ENCODE peak calls at places on chromosomes 6 and 20, in ten cellular contexts. One of them, this sample, is unnamed.

GRCh38 chr20:48750941-48751620 is 76.7 kb downstream of the PREX1 start:
- DNase-seq in adrenal gland: peak
- DNase-seq in AG09309: no peak
- DNase-seq in cardiac muscle cell: peak
- DNase-seq in sigmoid colon: no peak
- DNase-seq in A549: no peak
- DNase-seq in left ventricle myocardium inferior: peak
- DNase-seq in AG04450: no peak
- DNase-seq in psoas muscle: peak
- DNase-seq in thoracic aorta: no peak
- DNase-seq in this sample: no peak

GRCh38 chr20:51365670-51366069 is 176.8 kb downstream of the NFATC2 start:
- DNase-seq in adrenal gland: no peak
- DNase-seq in AG09309: peak
- DNase-seq in cardiac muscle cell: peak
- DNase-seq in sigmoid colon: peak
- DNase-seq in A549: peak
- DNase-seq in left ventricle myocardium inferior: no peak
- DNase-seq in AG04450: peak
- DNase-seq in psoas muscle: no peak
- DNase-seq in thoracic aorta: no peak
- DNase-seq in this sample: peak

GRCh38 chr20:32158943-32159660 is 48.4 kb downstream of the PLAGL2 start:
- DNase-seq in adrenal gland: no peak
- DNase-seq in AG09309: no peak
- DNase-seq in cardiac muscle cell: no peak
- DNase-seq in sigmoid colon: peak
- DNase-seq in A549: no peak
- DNase-seq in left ventricle myocardium inferior: no peak
- DNase-seq in AG04450: no peak
- DNase-seq in psoas muscle: no peak
- DNase-seq in thoracic aorta: no peak
- DNase-seq in this sample: no peak

GRCh38 chr6:43858161-43859153 is 88.4 kb downstream of the VEGFA start:
- DNase-seq in adrenal gland: no peak
- DNase-seq in AG09309: no peak
- DNase-seq in cardiac muscle cell: no peak
- DNase-seq in sigmoid colon: no peak
- DNase-seq in A549: no peak
- DNase-seq in left ventricle myocardium inferior: no peak
- DNase-seq in AG04450: no peak
- DNase-seq in psoas muscle: peak
- DNase-seq in thoracic aorta: no peak
- DNase-seq in this sample: no peak

GRCh38 chr6:44303842-44304241 is 9.3 kb downstream of the AARS2 start:
- DNase-seq in adrenal gland: no peak
- DNase-seq in AG09309: no peak
- DNase-seq in cardiac muscle cell: no peak
- DNase-seq in sigmoid colon: no peak
- DNase-seq in A549: no peak
- DNase-seq in left ventricle myocardium inferior: no peak
- DNase-seq in AG04450: no peak
- DNase-seq in psoas muscle: no peak
- DNase-seq in thoracic aorta: no peak
- DNase-seq in this sample: no peak

GRCh38 chr6:27091661-27092315 is 155.7 kb upstream of the PRSS16 start:
- DNase-seq in adrenal gland: no peak
- DNase-seq in AG09309: peak
- DNase-seq in cardiac muscle cell: peak
- DNase-seq in sigmoid colon: no peak
- DNase-seq in A549: peak
- DNase-seq in left ventricle myocardium inferior: no peak
- DNase-seq in AG04450: peak
- DNase-seq in psoas muscle: no peak
- DNase-seq in thoracic aorta: no peak
- DNase-seq in this sample: peak

GRCh38 chr6:31004285-31004684 is 6.0 kb upstream of the MUC22 start:
- DNase-seq in adrenal gland: no peak
- DNase-seq in AG09309: no peak
- DNase-seq in cardiac muscle cell: no peak
- DNase-seq in sigmoid colon: no peak
- DNase-seq in A549: peak
- DNase-seq in left ventricle myocardium inferior: no peak
- DNase-seq in AG04450: no peak
- DNase-seq in psoas muscle: no peak
- DNase-seq in thoracic aorta: no peak
- DNase-seq in this sample: no peak

GRCh38 chr20:54208492-54209044 is 681 bp downstream of the PFDN4 start:
- DNase-seq in adrenal gland: no peak
- DNase-seq in AG09309: no peak
- DNase-seq in cardiac muscle cell: peak
- DNase-seq in sigmoid colon: no peak
- DNase-seq in A549: peak
- DNase-seq in left ventricle myocardium inferior: no peak
- DNase-seq in AG04450: no peak
- DNase-seq in psoas muscle: no peak
- DNase-seq in thoracic aorta: no peak
- DNase-seq in this sample: peak

GRCh38 chr20:6142348-6142993 is 19.6 kb upstream of the FERMT1 start:
- DNase-seq in adrenal gland: peak
- DNase-seq in AG09309: no peak
- DNase-seq in cardiac muscle cell: peak
- DNase-seq in sigmoid colon: no peak
- DNase-seq in A549: peak
- DNase-seq in left ventricle myocardium inferior: no peak
- DNase-seq in AG04450: peak
- DNase-seq in psoas muscle: no peak
- DNase-seq in thoracic aorta: no peak
- DNase-seq in this sample: peak

GRCh38 chr6:138264372-138264880 is 46.1 kb upstream of the PBOV1 start:
- DNase-seq in adrenal gland: no peak
- DNase-seq in AG09309: no peak
- DNase-seq in cardiac muscle cell: no peak
- DNase-seq in sigmoid colon: no peak
- DNase-seq in A549: no peak
- DNase-seq in left ventricle myocardium inferior: no peak
- DNase-seq in AG04450: no peak
- DNase-seq in psoas muscle: no peak
- DNase-seq in thoracic aorta: no peak
- DNase-seq in this sample: no peak

GRCh38 chr6:79045966-79046365 is 32.1 kb downstream of the PHIP start:
- DNase-seq in adrenal gland: no peak
- DNase-seq in AG09309: no peak
- DNase-seq in cardiac muscle cell: no peak
- DNase-seq in sigmoid colon: no peak
- DNase-seq in A549: no peak
- DNase-seq in left ventricle myocardium inferior: no peak
- DNase-seq in AG04450: no peak
- DNase-seq in psoas muscle: no peak
- DNase-seq in thoracic aorta: no peak
- DNase-seq in this sample: no peak

GRCh38 chr6:7008451-7008988 is 99.2 kb upstream of the RREB1 start:
- DNase-seq in adrenal gland: no peak
- DNase-seq in AG09309: no peak
- DNase-seq in cardiac muscle cell: no peak
- DNase-seq in sigmoid colon: no peak
- DNase-seq in A549: no peak
- DNase-seq in left ventricle myocardium inferior: no peak
- DNase-seq in AG04450: no peak
- DNase-seq in psoas muscle: no peak
- DNase-seq in thoracic aorta: no peak
- DNase-seq in this sample: no peak

GRCh38 chr20:31827059-31827458 is 7.9 kb downstream of the MYLK2 start:
- DNase-seq in adrenal gland: no peak
- DNase-seq in AG09309: no peak
- DNase-seq in cardiac muscle cell: no peak
- DNase-seq in sigmoid colon: no peak
- DNase-seq in A549: no peak
- DNase-seq in left ventricle myocardium inferior: no peak
- DNase-seq in AG04450: no peak
- DNase-seq in psoas muscle: peak
- DNase-seq in thoracic aorta: no peak
- DNase-seq in this sample: no peak

GRCh38 chr6:37998366-37998765 is 178.8 kb downstream of the ZFAND3 start:
- DNase-seq in adrenal gland: no peak
- DNase-seq in AG09309: no peak
- DNase-seq in cardiac muscle cell: no peak
- DNase-seq in sigmoid colon: no peak
- DNase-seq in A549: no peak
- DNase-seq in left ventricle myocardium inferior: no peak
- DNase-seq in AG04450: no peak
- DNase-seq in psoas muscle: no peak
- DNase-seq in thoracic aorta: no peak
- DNase-seq in this sample: no peak

GRCh38 chr6:11938285-11938890 is 73.7 kb upstream of the HIVEP1 start:
- DNase-seq in adrenal gland: no peak
- DNase-seq in AG09309: no peak
- DNase-seq in cardiac muscle cell: no peak
- DNase-seq in sigmoid colon: no peak
- DNase-seq in A549: no peak
- DNase-seq in left ventricle myocardium inferior: no peak
- DNase-seq in AG04450: no peak
- DNase-seq in psoas muscle: no peak
- DNase-seq in thoracic aorta: no peak
- DNase-seq in this sample: no peak

GRCh38 chr6:34155471-34156300 is 9.8 kb upstream of the GRM4 start:
- DNase-seq in adrenal gland: no peak
- DNase-seq in AG09309: no peak
- DNase-seq in cardiac muscle cell: no peak
- DNase-seq in sigmoid colon: peak
- DNase-seq in A549: no peak
- DNase-seq in left ventricle myocardium inferior: no peak
- DNase-seq in AG04450: no peak
- DNase-seq in psoas muscle: no peak
- DNase-seq in thoracic aorta: no peak
- DNase-seq in this sample: no peak

GRCh38 chr20:47785900-47786762 is 850 bp upstream of the SULF2 start:
- DNase-seq in adrenal gland: peak
- DNase-seq in AG09309: peak
- DNase-seq in cardiac muscle cell: peak
- DNase-seq in sigmoid colon: peak
- DNase-seq in A549: peak
- DNase-seq in left ventricle myocardium inferior: peak
- DNase-seq in AG04450: no peak
- DNase-seq in psoas muscle: peak
- DNase-seq in thoracic aorta: no peak
- DNase-seq in this sample: peak

GRCh38 chr20:44396369-44396768 is 40.9 kb downstream of the HNF4A start:
- DNase-seq in adrenal gland: no peak
- DNase-seq in AG09309: no peak
- DNase-seq in cardiac muscle cell: no peak
- DNase-seq in sigmoid colon: no peak
- DNase-seq in A549: no peak
- DNase-seq in left ventricle myocardium inferior: no peak
- DNase-seq in AG04450: no peak
- DNase-seq in psoas muscle: no peak
- DNase-seq in thoracic aorta: no peak
- DNase-seq in this sample: no peak

GRCh38 chr6:137731960-137732616 is 135.0 kb upstream of the TNFAIP3 start:
- DNase-seq in adrenal gland: no peak
- DNase-seq in AG09309: peak
- DNase-seq in cardiac muscle cell: peak
- DNase-seq in sigmoid colon: no peak
- DNase-seq in A549: peak
- DNase-seq in left ventricle myocardium inferior: no peak
- DNase-seq in AG04450: no peak
- DNase-seq in psoas muscle: no peak
- DNase-seq in thoracic aorta: no peak
- DNase-seq in this sample: peak

GRCh38 chr20:40728470-40728869 is 39.4 kb upstream of the MAFB start:
- DNase-seq in adrenal gland: no peak
- DNase-seq in AG09309: no peak
- DNase-seq in cardiac muscle cell: peak
- DNase-seq in sigmoid colon: no peak
- DNase-seq in A549: no peak
- DNase-seq in left ventricle myocardium inferior: no peak
- DNase-seq in AG04450: no peak
- DNase-seq in psoas muscle: no peak
- DNase-seq in thoracic aorta: no peak
- DNase-seq in this sample: no peak

GRCh38 chr6:2684766-2685754 is 65.7 kb downstream of the MYLK4 start:
- DNase-seq in adrenal gland: no peak
- DNase-seq in AG09309: no peak
- DNase-seq in cardiac muscle cell: no peak
- DNase-seq in sigmoid colon: no peak
- DNase-seq in A549: no peak
- DNase-seq in left ventricle myocardium inferior: no peak
- DNase-seq in AG04450: no peak
- DNase-seq in psoas muscle: no peak
- DNase-seq in thoracic aorta: no peak
- DNase-seq in this sample: no peak

GRCh38 chr6:115634899-115635298 is 425.8 kb downstream of the FRK start:
- DNase-seq in adrenal gland: no peak
- DNase-seq in AG09309: no peak
- DNase-seq in cardiac muscle cell: no peak
- DNase-seq in sigmoid colon: no peak
- DNase-seq in A549: no peak
- DNase-seq in left ventricle myocardium inferior: no peak
- DNase-seq in AG04450: no peak
- DNase-seq in psoas muscle: no peak
- DNase-seq in thoracic aorta: no peak
- DNase-seq in this sample: no peak
- TF ChIP-seq CTCF in adrenal gland: no peak
- TF ChIP-seq CTCF in AG09309: no peak
- TF ChIP-seq CTCF in cardiac muscle cell: no peak
- TF ChIP-seq CTCF in sigmoid colon: no peak
- TF ChIP-seq CTCF in A549: no peak
- TF ChIP-seq CTCF in left ventricle myocardium inferior: no peak
- TF ChIP-seq CTCF in AG04450: no peak
- TF ChIP-seq CTCF in psoas muscle: no peak
- TF ChIP-seq CTCF in thoracic aorta: no peak
- TF ChIP-seq CTCF in this sample: no peak

GRCh38 chr6:13814176-13814937 is at the start of gene MCUR1:
- DNase-seq in adrenal gland: peak
- DNase-seq in AG09309: no peak
- DNase-seq in cardiac muscle cell: peak
- DNase-seq in sigmoid colon: peak
- DNase-seq in A549: peak
- DNase-seq in left ventricle myocardium inferior: peak
- DNase-seq in AG04450: peak
- DNase-seq in psoas muscle: peak
- DNase-seq in thoracic aorta: peak
- DNase-seq in this sample: peak
- TF ChIP-seq CTCF in adrenal gland: no peak
- TF ChIP-seq CTCF in AG09309: no peak
- TF ChIP-seq CTCF in cardiac muscle cell: peak
- TF ChIP-seq CTCF in sigmoid colon: no peak
- TF ChIP-seq CTCF in A549: peak
- TF ChIP-seq CTCF in left ventricle myocardium inferior: peak
- TF ChIP-seq CTCF in AG04450: peak
- TF ChIP-seq CTCF in psoas muscle: peak
- TF ChIP-seq CTCF in thoracic aorta: no peak
- TF ChIP-seq CTCF in this sample: no peak

GRCh38 chr6:373773-374724 is 17.5 kb upstream of the IRF4 start:
- DNase-seq in adrenal gland: no peak
- DNase-seq in AG09309: no peak
- DNase-seq in cardiac muscle cell: peak
- DNase-seq in sigmoid colon: no peak
- DNase-seq in A549: no peak
- DNase-seq in left ventricle myocardium inferior: no peak
- DNase-seq in AG04450: no peak
- DNase-seq in psoas muscle: no peak
- DNase-seq in thoracic aorta: no peak
- DNase-seq in this sample: no peak
- TF ChIP-seq CTCF in adrenal gland: peak
- TF ChIP-seq CTCF in AG09309: peak
- TF ChIP-seq CTCF in cardiac muscle cell: peak
- TF ChIP-seq CTCF in sigmoid colon: no peak
- TF ChIP-seq CTCF in A549: no peak
- TF ChIP-seq CTCF in left ventricle myocardium inferior: peak
- TF ChIP-seq CTCF in AG04450: peak
- TF ChIP-seq CTCF in psoas muscle: no peak
- TF ChIP-seq CTCF in thoracic aorta: no peak
- TF ChIP-seq CTCF in this sample: peak

GRCh38 chr20:22819784-22820183 is 215.3 kb upstream of the SSTR4 start:
- DNase-seq in adrenal gland: no peak
- DNase-seq in AG09309: no peak
- DNase-seq in cardiac muscle cell: no peak
- DNase-seq in sigmoid colon: no peak
- DNase-seq in A549: no peak
- DNase-seq in left ventricle myocardium inferior: no peak
- DNase-seq in AG04450: no peak
- DNase-seq in psoas muscle: no peak
- DNase-seq in thoracic aorta: no peak
- DNase-seq in this sample: no peak
- TF ChIP-seq CTCF in adrenal gland: no peak
- TF ChIP-seq CTCF in AG09309: no peak
- TF ChIP-seq CTCF in cardiac muscle cell: no peak
- TF ChIP-seq CTCF in sigmoid colon: no peak
- TF ChIP-seq CTCF in A549: peak
- TF ChIP-seq CTCF in left ventricle myocardium inferior: no peak
- TF ChIP-seq CTCF in AG04450: no peak
- TF ChIP-seq CTCF in psoas muscle: no peak
- TF ChIP-seq CTCF in thoracic aorta: no peak
- TF ChIP-seq CTCF in this sample: no peak

This sample was measured in MCF 10A.